ENCODE peak calls at places on chromosomes 7 and 10, in four cellular contexts. Y is T-cell, F is T-helper 2 cell, L is left ventricle myocardium inferior. A is an unnamed sample.

GRCh38 chr10:110778221-110778620 is 93.5 kb upstream of the PDCD4 start:
- DNase-seq in F (no peak), Y (no peak), L (no peak), A (no peak)

GRCh38 chr7:23530901-23531793 is 634 bp downstream of the TRA2A start:
- DNase-seq in Y (peak), F (peak), L (peak), A (peak)

GRCh38 chr10:71604324-71605018 is 115.1 kb downstream of the C10orf105 start:
- DNase-seq in L (no peak), Y (no peak), F (no peak), A (no peak)

GRCh38 chr7:2802082-2802481 is 42.0 kb downstream of the GNA12 start:
- DNase-seq in Y (no peak), L (no peak), F (no peak), A (no peak)

GRCh38 chr10:124332426-124332825 is 86.3 kb downstream of the OAT start:
- DNase-seq in L (no peak), F (no peak), Y (no peak), A (no peak)

GRCh38 chr7:158740013-158740656 is 35.5 kb upstream of the NCAPG2 start:
- DNase-seq in L (no peak), F (no peak), Y (no peak), A (no peak)

GRCh38 chr10:117801691-117802090 is 245.1 kb downstream of the RAB11FIP2 start:
- DNase-seq in L (no peak), Y (no peak), F (no peak), A (no peak)

GRCh38 chr7:120600607-120601006 is 257.3 kb downstream of the TSPAN12 start:
- DNase-seq in F (no peak), L (no peak), Y (no peak), A (no peak)

GRCh38 chr10:14858338-14858925 is 20.2 kb upstream of the SUV39H2 start:
- DNase-seq in F (no peak), Y (no peak), L (no peak), A (no peak)

GRCh38 chr10:118840071-118840775 is 85.5 kb upstream of the CACUL1 start:
- DNase-seq in L (no peak), F (no peak), Y (no peak), A (no peak)

GRCh38 chr7:139860090-139860773 is 31.2 kb downstream of the TBXAS1 start:
- DNase-seq in F (no peak), L (peak), Y (no peak), A (no peak)

GRCh38 chr7:90262438-90262837 is 17.5 kb downstream of the CFAP69 start:
- DNase-seq in L (no peak), Y (no peak), F (no peak), A (peak)

GRCh38 chr7:2863461-2864066 is 19.5 kb upstream of the GNA12 start:
- DNase-seq in F (no peak), Y (peak), L (peak), A (no peak)

GRCh38 chr7:147569514-147569913 is 1021.1 kb upstream of the C7orf33 start:
- DNase-seq in F (no peak), L (no peak), Y (no peak), A (no peak)

GRCh38 chr7:118285358-118285757 is 60.9 kb downstream of the ANKRD7 start:
- DNase-seq in Y (no peak), L (no peak), F (no peak), A (no peak)

A was measured in Caco-2.